ENCODE peak calls at places on chromosomes 5 and 9, in four cellular contexts. C is H1, M is K562, Q is GM12878. V is an unnamed sample.

GRCh38 chr5:111063709-111064322 is 7.7 kb upstream of the TSLP start:
- DNase-seq in M (no peak), C (no peak), Q (no peak), V (peak)

GRCh38 chr5:171616002-171616780 is 169.4 kb upstream of the SMIM23 start:
- DNase-seq in Q (no peak), C (no peak), M (no peak), V (no peak)

GRCh38 chr5:97388794-97389193 is 205.7 kb upstream of the RIOK2 start:
- DNase-seq in Q (no peak), M (no peak), C (no peak), V (no peak)

GRCh38 chr5:177260961-177261360 is 42.6 kb downstream of the RAB24 start:
- DNase-seq in Q (no peak), C (no peak), M (no peak), V (no peak)

GRCh38 chr5:33238826-33239670 is 201.7 kb upstream of the TARS1 start:
- DNase-seq in M (no peak), Q (no peak), C (no peak), V (no peak)

GRCh38 chr5:126098330-126099017 is 324.7 kb upstream of the GRAMD2B start:
- DNase-seq in C (no peak), M (no peak), Q (no peak), V (no peak)

GRCh38 chr5:129049116-129049515 is 45.4 kb upstream of the ISOC1 start:
- DNase-seq in M (no peak), Q (no peak), C (no peak), V (no peak)

GRCh38 chr5:1754531-1755220 is 45.0 kb downstream of the MRPL36 start:
- DNase-seq in Q (no peak), C (peak), M (no peak), V (no peak)

GRCh38 chr5:109298794-109299193 is 111.0 kb downstream of the PJA2 start:
- DNase-seq in C (no peak), Q (no peak), M (no peak), V (no peak)

GRCh38 chr9:133351908-133352634 is 4.1 kb downstream of the RPL7A start:
- DNase-seq in C (peak), M (no peak), Q (no peak), V (no peak)

GRCh38 chr9:99722852-99723251 is 98.8 kb upstream of the NR4A3 start:
- DNase-seq in Q (no peak), M (no peak), C (no peak), V (no peak)

GRCh38 chr5:74626386-74627222 is 13.9 kb downstream of the ENC1 start:
- DNase-seq in Q (no peak), C (no peak), M (no peak), V (no peak)

GRCh38 chr5:117590944-117591343 is 1016.3 kb upstream of the SEMA6A start:
- DNase-seq in Q (no peak), M (no peak), C (no peak), V (peak)

GRCh38 chr5:110925398-110925797 is 146.1 kb upstream of the TSLP start:
- DNase-seq in M (no peak), C (no peak), Q (no peak), V (no peak)

GRCh38 chr9:111582888-111583287 is 16.6 kb downstream of the PTGR1 start:
- DNase-seq in Q (no peak), C (no peak), M (no peak), V (no peak)

GRCh38 chr5:122112733-122113558 is 16.4 kb upstream of the ZNF474 start:
- DNase-seq in C (no peak), Q (no peak), M (peak), V (no peak)

GRCh38 chr9:127194881-127195713 is 69.5 kb upstream of the GARNL3 start:
- DNase-seq in Q (no peak), M (peak), C (no peak), V (peak)

GRCh38 chr5:42349163-42349562 is 74.1 kb upstream of the GHR start:
- DNase-seq in M (no peak), Q (no peak), C (no peak), V (no peak)

GRCh38 chr9:89603629-89604462 is 966 bp upstream of the GADD45G start:
- DNase-seq in Q (no peak), C (peak), M (peak), V (no peak)

GRCh38 chr9:77429928-77430327 is 218.2 kb downstream of the GNA14 start:
- DNase-seq in C (no peak), M (no peak), Q (no peak), V (no peak)

GRCh38 chr5:107858788-107859187 is 188.1 kb upstream of the EFNA5 start:
- DNase-seq in C (no peak), Q (no peak), M (no peak), V (no peak)

GRCh38 chr5:28855631-28856030 is 1817.2 kb upstream of the CDH9 start:
- DNase-seq in C (no peak), M (no peak), Q (no peak), V (no peak)

GRCh38 chr9:116855881-116856662 is 169.0 kb downstream of the TRIM32 start:
- DNase-seq in C (no peak), M (no peak), Q (no peak), V (no peak)

GRCh38 chr5:151227918-151228447 is 4.1 kb upstream of the CCDC69 start:
- DNase-seq in Q (no peak), C (no peak), M (no peak), V (no peak)

GRCh38 chr5:82222597-82223574 is 55.3 kb downstream of the RPS23 start:
- DNase-seq in M (no peak), Q (no peak), C (no peak), V (no peak)

GRCh38 chr5:145711417-145711816 is 123.7 kb downstream of the PRELID2 start:
- DNase-seq in C (no peak), Q (no peak), M (no peak), V (no peak)

DNA sequence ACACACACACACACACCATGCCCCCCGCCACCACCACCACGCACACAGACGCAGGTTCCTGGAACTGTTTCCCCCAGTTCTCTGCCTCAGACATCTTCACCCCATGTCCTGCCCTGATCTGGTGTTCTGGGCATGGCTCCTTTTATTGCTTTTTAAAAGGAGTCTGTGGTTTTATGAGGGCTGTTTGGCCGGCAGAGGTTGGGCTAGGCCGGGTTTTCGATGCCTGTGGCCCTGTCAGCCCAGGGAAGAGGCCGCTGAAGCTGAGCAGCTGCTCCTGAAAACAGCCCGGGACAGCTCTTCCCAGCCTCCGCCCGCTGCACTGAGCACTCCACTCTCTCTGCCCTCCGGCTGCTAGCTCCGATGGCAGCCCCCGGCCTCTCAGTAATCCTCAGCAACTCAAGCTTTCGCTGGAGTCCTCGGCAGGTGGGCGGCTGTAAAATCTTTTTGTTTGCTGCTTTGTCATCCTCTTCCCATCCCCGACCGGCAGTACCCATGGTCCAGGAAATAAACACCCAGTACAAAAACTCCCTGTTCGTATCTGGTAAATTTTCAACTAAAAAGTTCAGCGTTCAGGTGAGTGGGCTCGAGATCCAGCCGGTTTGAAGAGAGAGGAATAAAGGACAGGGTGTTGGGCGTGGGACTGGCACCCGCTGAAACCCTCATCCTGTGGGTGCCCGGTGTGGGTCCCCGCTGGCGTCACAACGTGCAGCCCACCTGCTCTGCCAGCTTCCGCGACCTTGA is 103.0 kb upstream of the ERCC6L2 start:
- DNase-seq in Q (no peak), M (no peak), C (peak), V (no peak)
- TF ChIP-seq EGR1 in Q (no peak), M (no peak), C (no peak), V (no peak)

GRCh38 chr5:131252824-131253171 is 11.1 kb upstream of the CDC42SE2 start:
- DNase-seq in Q (peak), C (no peak), M (no peak), V (no peak)
- TF ChIP-seq EGR1 in Q (no peak), C (no peak), M (no peak), V (no peak)

GRCh38 chr9:136615631-136616306 is 46.9 kb upstream of the EGFL7 start:
- DNase-seq in Q (no peak), M (no peak), C (no peak), V (no peak)
- TF ChIP-seq EGR1 in Q (no peak), M (peak), C (no peak), V (no peak)

GRCh38 chr5:170522211-170523128 is 18.6 kb downstream of the KCNIP1 start:
- DNase-seq in M (no peak), C (no peak), Q (no peak), V (no peak)
- TF ChIP-seq EGR1 in M (no peak), C (no peak), Q (no peak), V (no peak)

GRCh38 chr5:144230806-144231205 is 60.1 kb downstream of the KCTD16 start:
- DNase-seq in M (no peak), Q (no peak), C (no peak), V (no peak)
- TF ChIP-seq EGR1 in M (no peak), Q (no peak), C (no peak), V (no peak)

DNA sequence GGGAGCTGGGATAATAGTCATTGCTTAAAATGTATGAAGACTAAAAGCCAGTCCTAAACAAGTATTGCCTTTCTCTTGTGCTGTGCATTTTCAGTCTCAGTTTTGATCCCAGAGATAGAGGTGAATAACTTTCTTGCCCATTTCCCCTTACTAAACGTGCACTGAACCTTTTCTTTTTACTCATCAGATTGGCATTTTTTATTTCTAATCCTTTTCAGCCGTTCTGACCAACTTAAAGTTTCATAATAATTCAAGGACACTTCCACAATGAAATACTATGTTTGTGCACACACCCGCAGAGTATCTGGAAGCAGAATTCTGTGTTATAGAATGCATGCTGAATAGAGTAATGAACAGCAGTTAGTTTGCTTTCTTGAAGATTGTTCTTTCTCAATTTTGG is 343.6 kb downstream of the LRRC70 start:
- DNase-seq in M (no peak), C (no peak), Q (no peak), V (no peak)
- TF ChIP-seq EGR1 in M (no peak), C (no peak), Q (no peak), V (no peak)

DNA sequence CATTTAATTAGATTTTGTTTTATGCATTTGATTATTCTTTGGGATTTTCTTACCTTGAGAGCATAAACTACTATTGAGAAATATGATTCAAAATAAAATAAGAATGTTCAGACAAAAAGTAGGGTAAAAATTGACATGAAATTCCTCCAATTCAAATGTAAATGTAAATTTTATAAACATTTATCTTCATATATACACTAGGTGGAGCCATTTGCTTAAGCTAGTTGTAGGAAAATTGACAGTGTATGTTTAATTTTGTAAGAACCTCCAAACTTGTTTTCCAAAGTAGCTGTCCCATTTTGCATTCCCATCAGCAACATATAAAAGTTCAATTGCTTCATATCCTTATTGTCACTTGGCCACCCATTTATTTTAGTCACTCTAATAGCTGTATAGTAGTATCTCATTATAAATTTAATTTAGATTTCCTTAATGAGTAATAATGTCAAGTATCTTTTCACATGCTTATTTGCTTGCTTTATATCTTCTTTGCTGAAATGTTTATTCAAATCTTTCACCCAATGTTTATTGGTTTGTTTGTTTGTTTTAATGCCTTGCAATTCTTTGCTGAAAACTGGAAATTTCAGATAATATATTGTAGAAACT is 37.6 kb upstream of the SLCO6A1 start:
- DNase-seq in M (no peak), Q (no peak), C (no peak), V (peak)
- TF ChIP-seq EGR1 in M (no peak), Q (no peak), C (no peak), V (no peak)

DNA sequence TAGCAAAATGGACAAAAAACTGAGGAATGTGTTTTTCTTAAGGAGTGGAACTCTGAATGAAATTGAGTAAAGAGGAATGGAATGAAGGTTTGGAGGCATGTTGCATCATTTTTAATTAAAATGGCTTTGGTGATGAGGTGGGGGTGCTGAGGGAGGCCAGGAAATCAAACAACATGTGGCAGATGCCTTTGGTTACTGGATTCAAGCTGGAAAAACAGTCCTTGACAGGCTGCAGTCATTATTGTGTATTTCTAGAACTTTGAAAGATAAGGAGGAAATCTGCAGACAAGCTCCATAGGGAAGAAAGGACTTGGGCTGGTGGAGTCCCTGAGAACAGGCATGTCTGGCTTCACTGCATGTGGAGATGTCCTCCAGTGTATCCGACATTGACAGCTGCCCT is 203.5 kb upstream of the HAPLN1 start:
- DNase-seq in C (no peak), M (no peak), Q (no peak), V (no peak)
- TF ChIP-seq EGR1 in C (no peak), M (no peak), Q (no peak), V (no peak)

GRCh38 chr9:120662513-120662912 is 51.8 kb downstream of the MEGF9 start:
- DNase-seq in M (no peak), Q (no peak), C (no peak), V (no peak)
- TF ChIP-seq EGR1 in M (no peak), Q (no peak), C (no peak), V (no peak)

DNA sequence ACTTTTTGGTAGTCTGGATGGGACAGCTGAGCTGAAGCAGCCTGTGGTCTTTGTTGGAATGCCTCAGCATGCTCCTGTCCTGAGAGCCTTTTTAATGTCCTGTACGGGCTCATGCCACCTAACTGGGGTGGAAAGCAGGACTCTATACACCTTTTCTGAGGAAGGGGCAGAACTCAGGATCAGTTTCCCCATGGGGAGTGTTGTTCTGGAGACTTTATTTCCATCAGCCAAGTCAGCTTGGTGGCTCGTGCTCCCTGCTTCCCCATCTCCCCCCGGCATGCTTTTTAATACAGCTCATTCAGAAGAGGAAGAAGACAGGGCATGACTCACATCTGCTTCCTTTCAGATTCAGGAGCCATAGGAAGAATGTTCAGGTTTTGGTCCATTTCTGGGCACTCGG is 5.1 kb upstream of the SEPTIN8 start:
- DNase-seq in Q (no peak), C (no peak), M (no peak), V (no peak)
- TF ChIP-seq EGR1 in Q (no peak), C (no peak), M (no peak), V (no peak)